ENCODE peak calls at places on chromosomes 7 and 10, in seven cellular contexts. A is RWPE2, G is GM12864, U is neural crest cell, Q is gastrocnemius medialis, T is neural progenitor cell, J is GM06990. N is an unnamed sample.

GRCh38 chr7:21192662-21193061 is 235.2 kb upstream of the SP4 start:
- DNase-seq in A (no peak), G (no peak), U (no peak), Q (no peak), T (no peak), J (no peak), N (no peak)

GRCh38 chr10:132707776-132708171 is 78.2 kb downstream of the NKX6-2 start:
- DNase-seq in A (peak; percentile 39), G (no peak), U (no peak), Q (no peak), T (no peak), J (no peak), N (no peak)

GRCh38 chr7:79652619-79653018 is 199.2 kb upstream of the MAGI2 start:
- DNase-seq in A (no peak), G (no peak), U (no peak), Q (no peak), T (no peak), J (no peak), N (no peak)

GRCh38 chr10:35453855-35454532 is 117.7 kb downstream of the CCNY start:
- DNase-seq in A (no peak), G (no peak), U (no peak), Q (no peak), T (no peak), J (no peak), N (no peak)

GRCh38 chr7:20158684-20159083 is 58.5 kb downstream of the MACC1 start:
- DNase-seq in A (no peak), G (no peak), U (no peak), Q (no peak), T (no peak), J (no peak), N (no peak)

GRCh38 chr7:128115821-128116723 is 84.8 kb upstream of the LRRC4 start:
- DNase-seq in A (no peak), G (no peak), U (no peak), Q (no peak), T (no peak), J (no peak), N (no peak)

GRCh38 chr10:1156616-1156886 is 100.4 kb downstream of the WDR37 start:
- DNase-seq in A (no peak), G (no peak), U (no peak), Q (no peak), T (no peak), J (no peak), N (no peak)

GRCh38 chr7:98968621-98969020 is 90.3 kb downstream of the TRRAP start:
- DNase-seq in A (no peak), G (no peak), U (no peak), Q (no peak), T (no peak), J (no peak), N (no peak)

GRCh38 chr7:80941206-80941758 is 22.4 kb upstream of the SEMA3C start:
- DNase-seq in A (no peak), G (no peak), U (no peak), Q (no peak), T (no peak), J (no peak), N (no peak)

GRCh38 chr7:27115161-27116018 is 12.9 kb upstream of the HOXA2 start:
- DNase-seq in A (no peak), G (no peak), U (no peak), Q (no peak), T (peak; percentile 50), J (no peak), N (no peak)

GRCh38 chr10:77173615-77174461 is 463.8 kb downstream of the KCNMA1 start:
- DNase-seq in A (no peak), G (peak; percentile 53), U (peak; percentile 86), Q (peak; percentile 42), T (peak; percentile 84), J (no peak), N (peak; percentile 53)

GRCh38 chr7:99842926-99843325 is 15.1 kb downstream of the CYP3A43 start:
- DNase-seq in A (no peak), G (no peak), U (no peak), Q (no peak), T (no peak), J (no peak), N (no peak)

GRCh38 chr7:880450-880849 is 4.1 kb downstream of the GET4 start:
- DNase-seq in A (no peak), G (no peak), U (no peak), Q (peak; percentile 68), T (no peak), J (no peak), N (no peak)

GRCh38 chr7:73851410-73852338 is 9.3 kb upstream of the TMEM270 start:
- DNase-seq in A (no peak), G (peak; percentile 43), U (no peak), Q (no peak), T (no peak), J (no peak), N (peak; percentile 78)

GRCh38 chr10:103678104-103678526 is 177.3 kb downstream of the SH3PXD2A start:
- DNase-seq in A (no peak), G (peak; percentile 77), U (peak; percentile 49), Q (peak; percentile 55), T (peak; percentile 55), J (peak; percentile 75), N (peak; percentile 92)

GRCh38 chr7:6248581-6248980 is 23.8 kb downstream of the CYTH3 start:
- DNase-seq in A (no peak), G (no peak), U (no peak), Q (no peak), T (no peak), J (no peak), N (no peak)

GRCh38 chr7:74051629-74052410 is 23.8 kb downstream of the ELN start:
- DNase-seq in A (no peak), G (no peak), U (peak; percentile 42), Q (no peak), T (peak; percentile 66), J (no peak), N (no peak)

GRCh38 chr10:97849101-97849490 is 547 bp upstream of the GOLGA7B start:
- DNase-seq in A (no peak), G (no peak), U (no peak), Q (no peak), T (no peak), J (no peak), N (no peak)

GRCh38 chr7:132564849-132565248 is 11.4 kb downstream of the PLXNA4 start:
- DNase-seq in A (no peak), G (no peak), U (no peak), Q (no peak), T (no peak), J (no peak), N (no peak)

GRCh38 chr7:13790611-13791010 is 198.9 kb downstream of the ETV1 start:
- DNase-seq in A (no peak), G (no peak), U (no peak), Q (no peak), T (no peak), J (no peak), N (no peak)

GRCh38 chr7:100829150-100829716 is 1.9 kb upstream of the EPHB4 start:
- DNase-seq in A (no peak), G (no peak), U (no peak), Q (no peak), T (no peak), J (no peak), N (peak; percentile 15)

GRCh38 chr7:47669178-47669878 is 87.4 kb upstream of the TNS3 start:
- DNase-seq in A (no peak), G (peak; percentile 92), U (no peak), Q (peak; percentile 76), T (no peak), J (peak; percentile 81), N (peak; percentile 82)

GRCh38 chr10:131274133-131274880 is 37.2 kb downstream of the TCERG1L start:
- DNase-seq in A (no peak), G (no peak), U (no peak), Q (no peak), T (no peak), J (no peak), N (no peak)

GRCh38 chr10:17289763-17290162 is 61.7 kb downstream of the VIM start:
- DNase-seq in A (no peak), G (no peak), U (no peak), Q (no peak), T (no peak), J (no peak), N (no peak)

GRCh38 chr10:17286562-17287089 is 58.6 kb downstream of the VIM start:
- DNase-seq in A (no peak), G (no peak), U (no peak), Q (no peak), T (no peak), J (no peak), N (no peak)

GRCh38 chr10:17287151-17287550 is 59.1 kb downstream of the VIM start:
- DNase-seq in A (no peak), G (no peak), U (no peak), Q (no peak), T (no peak), J (no peak), N (no peak)

GRCh38 chr10:17292375-17292774 is 64.3 kb downstream of the VIM start:
- DNase-seq in A (no peak), G (no peak), U (no peak), Q (no peak), T (no peak), J (no peak), N (no peak)

GRCh38 chr10:17290226-17290625 is 62.2 kb downstream of the VIM start:
- DNase-seq in A (no peak), G (no peak), U (no peak), Q (no peak), T (peak; percentile 41), J (no peak), N (no peak)
- TF ChIP-seq CTCF in A (peak; percentile 73), G (peak; percentile 13), U (peak; percentile 60), Q (no peak), T (peak; percentile 53), J (peak; percentile 10), N (no peak)

GRCh38 chr7:131544449-131545425 is 11.7 kb downstream of the PODXL start:
- DNase-seq in A (no peak), G (no peak), U (no peak), Q (no peak), T (no peak), J (no peak), N (peak; percentile 58)
- TF ChIP-seq CTCF in A (peak; percentile 19), G (peak; percentile 30), U (peak; percentile 10), Q (no peak), T (no peak), J (peak; percentile 42), N (peak; percentile 3)

GRCh38 chr10:129343141-129343540 is 123.9 kb upstream of the MGMT start:
- DNase-seq in A (no peak), G (no peak), U (no peak), Q (no peak), T (no peak), J (no peak), N (no peak)
- TF ChIP-seq CTCF in A (no peak), G (no peak), U (no peak), Q (no peak), T (no peak), J (no peak), N (no peak)

GRCh38 chr10:71211053-71211452 is 1.3 kb upstream of the UNC5B start:
- DNase-seq in A (no peak), G (no peak), U (no peak), Q (no peak), T (no peak), J (no peak), N (no peak)
- TF ChIP-seq CTCF in A (no peak), G (no peak), U (no peak), Q (no peak), T (no peak), J (no peak), N (no peak)